ENCODE peak calls at places on chromosomes 5 and 9, in eight cellular contexts. One of them, this sample, is unnamed.

GRCh38 chr5:54553659-54554207 is 36.2 kb downstream of the SNX18 start:
- DNase-seq in GM23248: no peak
- DNase-seq in T-helper 17 cell: no peak
- DNase-seq in Caki2: peak; percentile 7
- DNase-seq in M059J: no peak
- DNase-seq in HFFc6: no peak
- DNase-seq in activated T-cell treated with anti-CD3 and anti-CD28 coated beads for 48 hours: no peak
- DNase-seq in OCI-M1: no peak
- DNase-seq in this sample: no peak

GRCh38 chr5:134614461-134615085 is 18.1 kb downstream of the SAR1B start:
- DNase-seq in GM23248: peak; percentile 22
- DNase-seq in T-helper 17 cell: no peak
- DNase-seq in Caki2: no peak
- DNase-seq in M059J: no peak
- DNase-seq in HFFc6: no peak
- DNase-seq in activated T-cell treated with anti-CD3 and anti-CD28 coated beads for 48 hours: no peak
- DNase-seq in OCI-M1: no peak
- DNase-seq in this sample: no peak

GRCh38 chr5:72463499-72464052 is 43.6 kb downstream of the ZNF366 start:
- DNase-seq in GM23248: no peak
- DNase-seq in T-helper 17 cell: no peak
- DNase-seq in Caki2: no peak
- DNase-seq in M059J: no peak
- DNase-seq in HFFc6: no peak
- DNase-seq in activated T-cell treated with anti-CD3 and anti-CD28 coated beads for 48 hours: no peak
- DNase-seq in OCI-M1: peak; percentile 61
- DNase-seq in this sample: no peak

GRCh38 chr9:2155966-2156365 is 140.8 kb downstream of the SMARCA2 start:
- DNase-seq in GM23248: no peak
- DNase-seq in T-helper 17 cell: no peak
- DNase-seq in Caki2: no peak
- DNase-seq in M059J: no peak
- DNase-seq in HFFc6: no peak
- DNase-seq in activated T-cell treated with anti-CD3 and anti-CD28 coated beads for 48 hours: no peak
- DNase-seq in OCI-M1: no peak
- DNase-seq in this sample: no peak

GRCh38 chr5:113340537-113340936 is 94.3 kb downstream of the TSSK1B start:
- DNase-seq in GM23248: peak; percentile 38
- DNase-seq in T-helper 17 cell: no peak
- DNase-seq in Caki2: no peak
- DNase-seq in M059J: peak; percentile 17
- DNase-seq in HFFc6: no peak
- DNase-seq in activated T-cell treated with anti-CD3 and anti-CD28 coated beads for 48 hours: no peak
- DNase-seq in OCI-M1: no peak
- DNase-seq in this sample: no peak

GRCh38 chr5:34499001-34499734 is 157.0 kb upstream of the RAI14 start:
- DNase-seq in GM23248: peak; percentile 89
- DNase-seq in T-helper 17 cell: no peak
- DNase-seq in Caki2: peak; percentile 70
- DNase-seq in M059J: peak; percentile 94
- DNase-seq in HFFc6: peak; percentile 82
- DNase-seq in activated T-cell treated with anti-CD3 and anti-CD28 coated beads for 48 hours: peak; percentile 5
- DNase-seq in OCI-M1: peak; percentile 33
- DNase-seq in this sample: peak; percentile 87

GRCh38 chr5:142981475-142981874 is 211.3 kb downstream of the ARHGAP26 start:
- DNase-seq in GM23248: peak; percentile 33
- DNase-seq in T-helper 17 cell: no peak
- DNase-seq in Caki2: no peak
- DNase-seq in M059J: peak; percentile 32
- DNase-seq in HFFc6: no peak
- DNase-seq in activated T-cell treated with anti-CD3 and anti-CD28 coated beads for 48 hours: no peak
- DNase-seq in OCI-M1: no peak
- DNase-seq in this sample: no peak

GRCh38 chr9:33354651-33355211 is 47.6 kb downstream of the AQP7 start:
- DNase-seq in GM23248: peak; percentile 29
- DNase-seq in T-helper 17 cell: no peak
- DNase-seq in Caki2: no peak
- DNase-seq in M059J: peak; percentile 70
- DNase-seq in HFFc6: no peak
- DNase-seq in activated T-cell treated with anti-CD3 and anti-CD28 coated beads for 48 hours: no peak
- DNase-seq in OCI-M1: peak; percentile 68
- DNase-seq in this sample: no peak

GRCh38 chr5:178583279-178583678 is 6.9 kb downstream of the COL23A1 start:
- DNase-seq in GM23248: no peak
- DNase-seq in T-helper 17 cell: no peak
- DNase-seq in Caki2: no peak
- DNase-seq in M059J: no peak
- DNase-seq in HFFc6: no peak
- DNase-seq in activated T-cell treated with anti-CD3 and anti-CD28 coated beads for 48 hours: no peak
- DNase-seq in OCI-M1: no peak
- DNase-seq in this sample: no peak

GRCh38 chr9:137250329-137251193 is 525 bp upstream of the STPG3 start:
- DNase-seq in GM23248: no peak
- DNase-seq in T-helper 17 cell: no peak
- DNase-seq in Caki2: no peak
- DNase-seq in M059J: no peak
- DNase-seq in HFFc6: no peak
- DNase-seq in activated T-cell treated with anti-CD3 and anti-CD28 coated beads for 48 hours: no peak
- DNase-seq in OCI-M1: no peak
- DNase-seq in this sample: no peak

GRCh38 chr5:74085782-74086181 is 459.8 kb downstream of the ARHGEF28 start:
- DNase-seq in GM23248: no peak
- DNase-seq in T-helper 17 cell: no peak
- DNase-seq in Caki2: no peak
- DNase-seq in M059J: no peak
- DNase-seq in HFFc6: no peak
- DNase-seq in activated T-cell treated with anti-CD3 and anti-CD28 coated beads for 48 hours: no peak
- DNase-seq in OCI-M1: no peak
- DNase-seq in this sample: no peak

GRCh38 chr9:133532937-133533668 is 1.4 kb upstream of the ADAMTSL2 start:
- DNase-seq in GM23248: peak; percentile 54
- DNase-seq in T-helper 17 cell: peak; percentile 28
- DNase-seq in Caki2: peak; percentile 21
- DNase-seq in M059J: peak; percentile 39
- DNase-seq in HFFc6: peak; percentile 41
- DNase-seq in activated T-cell treated with anti-CD3 and anti-CD28 coated beads for 48 hours: peak; percentile 71
- DNase-seq in OCI-M1: peak; percentile 73
- DNase-seq in this sample: peak; percentile 78

GRCh38 chr9:70466976-70467551 is 52.6 kb upstream of the KLF9 start:
- DNase-seq in GM23248: peak; percentile 96
- DNase-seq in T-helper 17 cell: no peak
- DNase-seq in Caki2: no peak
- DNase-seq in M059J: peak; percentile 67
- DNase-seq in HFFc6: peak; percentile 79
- DNase-seq in activated T-cell treated with anti-CD3 and anti-CD28 coated beads for 48 hours: peak; percentile 36
- DNase-seq in OCI-M1: no peak
- DNase-seq in this sample: no peak

GRCh38 chr5:39399135-39400036 is 25.4 kb downstream of the DAB2 start:
- DNase-seq in GM23248: peak; percentile 98
- DNase-seq in T-helper 17 cell: no peak
- DNase-seq in Caki2: peak; percentile 83
- DNase-seq in M059J: peak; percentile 98
- DNase-seq in HFFc6: peak; percentile 98
- DNase-seq in activated T-cell treated with anti-CD3 and anti-CD28 coated beads for 48 hours: no peak
- DNase-seq in OCI-M1: peak; percentile 96
- DNase-seq in this sample: peak; percentile 97

GRCh38 chr5:65395526-65396155 is 86.1 kb downstream of the ADAMTS6 start:
- DNase-seq in GM23248: peak; percentile 40
- DNase-seq in T-helper 17 cell: no peak
- DNase-seq in Caki2: no peak
- DNase-seq in M059J: peak; percentile 37
- DNase-seq in HFFc6: no peak
- DNase-seq in activated T-cell treated with anti-CD3 and anti-CD28 coated beads for 48 hours: no peak
- DNase-seq in OCI-M1: no peak
- DNase-seq in this sample: no peak

GRCh38 chr9:101398930-101399640 is 434 bp downstream of the ZNF189 start:
- DNase-seq in GM23248: peak; percentile 36
- DNase-seq in T-helper 17 cell: no peak
- DNase-seq in Caki2: peak; percentile 9
- DNase-seq in M059J: peak; percentile 37
- DNase-seq in HFFc6: no peak
- DNase-seq in activated T-cell treated with anti-CD3 and anti-CD28 coated beads for 48 hours: no peak
- DNase-seq in OCI-M1: no peak
- DNase-seq in this sample: no peak

GRCh38 chr5:73801736-73802135 is 175.7 kb downstream of the ARHGEF28 start:
- DNase-seq in GM23248: no peak
- DNase-seq in T-helper 17 cell: no peak
- DNase-seq in Caki2: no peak
- DNase-seq in M059J: no peak
- DNase-seq in HFFc6: no peak
- DNase-seq in activated T-cell treated with anti-CD3 and anti-CD28 coated beads for 48 hours: no peak
- DNase-seq in OCI-M1: no peak
- DNase-seq in this sample: no peak

GRCh38 chr9:120818595-120818994 is 24.1 kb downstream of the PSMD5 start:
- DNase-seq in GM23248: no peak
- DNase-seq in T-helper 17 cell: no peak
- DNase-seq in Caki2: no peak
- DNase-seq in M059J: no peak
- DNase-seq in HFFc6: no peak
- DNase-seq in activated T-cell treated with anti-CD3 and anti-CD28 coated beads for 48 hours: no peak
- DNase-seq in OCI-M1: no peak
- DNase-seq in this sample: no peak

GRCh38 chr5:173757279-173757678 is 130.9 kb upstream of the CPEB4 start:
- DNase-seq in GM23248: no peak
- DNase-seq in T-helper 17 cell: no peak
- DNase-seq in Caki2: no peak
- DNase-seq in M059J: no peak
- DNase-seq in HFFc6: no peak
- DNase-seq in activated T-cell treated with anti-CD3 and anti-CD28 coated beads for 48 hours: no peak
- DNase-seq in OCI-M1: no peak
- DNase-seq in this sample: no peak

GRCh38 chr9:99135498-99135897 is 30.6 kb downstream of the TGFBR1 start:
- DNase-seq in GM23248: no peak
- DNase-seq in T-helper 17 cell: no peak
- DNase-seq in Caki2: no peak
- DNase-seq in M059J: no peak
- DNase-seq in HFFc6: no peak
- DNase-seq in activated T-cell treated with anti-CD3 and anti-CD28 coated beads for 48 hours: no peak
- DNase-seq in OCI-M1: no peak
- DNase-seq in this sample: no peak

GRCh38 chr9:121577201-121577600 is 74.2 kb upstream of the DAB2IP start:
- DNase-seq in GM23248: no peak
- DNase-seq in T-helper 17 cell: no peak
- DNase-seq in Caki2: no peak
- DNase-seq in M059J: no peak
- DNase-seq in HFFc6: no peak
- DNase-seq in activated T-cell treated with anti-CD3 and anti-CD28 coated beads for 48 hours: no peak
- DNase-seq in OCI-M1: no peak
- DNase-seq in this sample: no peak